ENCODE peak calls at places on chromosomes 3 and 15, in nine cellular contexts. D is effector memory CD4-positive, alpha-beta T cell; H is coronary artery; V is epithelial cell of esophagus; E is A549; F is Peyer's patch; U is thoracic aorta; T is small intestine; S is foreskin fibroblast. L is an unnamed sample.
A peak's percentile ranks its signal among the peaks of the same experiment; 100 is the strongest.

GRCh38 chr3:37491776-37492175 is 317.4 kb upstream of the LRRFIP2 start:
- DNase-seq in S (no peak), E (no peak), F (no peak), D (no peak), T (no peak), H (no peak), U (no peak), V (no peak), L (peak; percentile 18)

GRCh38 chr15:48020166-48020565 is 100.6 kb upstream of the SLC24A5 start:
- DNase-seq in T (no peak), F (no peak), V (no peak), U (no peak), H (no peak), E (no peak), S (no peak), D (no peak), L (no peak)

GRCh38 chr3:146801492-146801891 is 196.3 kb upstream of the PLSCR5 start:
- DNase-seq in D (no peak), S (no peak), V (no peak), F (no peak), E (no peak), T (no peak), H (no peak), U (no peak), L (no peak)

GRCh38 chr15:51312754-51313390 is 25.5 kb downstream of the CYP19A1 start:
- DNase-seq in D (no peak), V (peak; percentile 72), S (peak; percentile 36), F (no peak), U (no peak), H (peak; percentile 62), E (no peak), T (no peak), L (no peak)

GRCh38 chr3:139745831-139746230 is 68.1 kb upstream of the NMNAT3 start:
- DNase-seq in E (no peak), F (no peak), H (no peak), D (no peak), V (peak; percentile 55), T (no peak), U (no peak), S (peak; percentile 11), L (peak; percentile 77)

GRCh38 chr15:91849180-91849579 is 4.3 kb upstream of the SLCO3A1 start:
- DNase-seq in S (no peak), U (no peak), F (no peak), D (no peak), H (no peak), T (no peak), V (no peak), E (no peak), L (no peak)

GRCh38 chr3:148158210-148158609 is 539.5 kb upstream of the AGTR1 start:
- DNase-seq in V (peak; percentile 67), T (no peak), D (no peak), E (no peak), S (peak; percentile 65), H (no peak), U (no peak), F (no peak), L (peak; percentile 80)

GRCh38 chr15:84869510-84869909 is 15.0 kb upstream of the SLC28A1 start:
- DNase-seq in U (no peak), S (no peak), F (no peak), E (no peak), T (no peak), D (no peak), V (no peak), H (no peak), L (no peak)

GRCh38 chr3:57097536-57097935 is 37.1 kb downstream of the SPATA12 start:
- DNase-seq in V (no peak), S (no peak), E (no peak), H (no peak), T (no peak), F (no peak), U (no peak), D (no peak), L (no peak)

GRCh38 chr15:26461847-26462608 is 310.8 kb downstream of the GABRB3 start:
- DNase-seq in S (no peak), U (no peak), D (no peak), V (no peak), F (no peak), H (no peak), E (no peak), T (no peak), L (no peak)

GRCh38 chr3:195226900-195227447 is 44.0 kb downstream of the XXYLT1 start:
- DNase-seq in T (no peak), U (no peak), S (no peak), E (no peak), F (peak; percentile 44), D (no peak), V (no peak), H (peak; percentile 52), L (no peak)

GRCh38 chr3:11759996-11760395 is 86.7 kb downstream of the TAMM41 start:
- DNase-seq in D (no peak), U (no peak), S (no peak), F (no peak), T (no peak), E (no peak), V (peak; percentile 45), H (no peak), L (no peak)

GRCh38 chr3:33044676-33045075 is 52.3 kb downstream of the GLB1 start:
- DNase-seq in F (no peak), U (no peak), T (peak; percentile 53), H (no peak), E (no peak), D (no peak), S (no peak), V (no peak), L (no peak)

GRCh38 chr15:62991698-62992097 is 50.8 kb upstream of the TPM1 start:
- DNase-seq in E (no peak), H (no peak), F (no peak), V (peak; percentile 23), D (no peak), T (no peak), S (no peak), U (no peak), L (no peak)

GRCh38 chr15:92900712-92901052 is 558 bp downstream of the CHD2 start:
- DNase-seq in F (no peak), E (no peak), H (no peak), S (no peak), V (no peak), D (no peak), T (no peak), U (no peak), L (no peak)

GRCh38 chr3:107734317-107734716 is 211.6 kb downstream of the BBX start:
- DNase-seq in D (no peak), H (no peak), U (no peak), S (no peak), T (no peak), F (no peak), V (no peak), E (no peak), L (no peak)

GRCh38 chr3:127748754-127749327 is 73.5 kb downstream of the MGLL start:
- DNase-seq in H (no peak), T (no peak), E (no peak), D (no peak), S (no peak), F (no peak), V (no peak), U (no peak), L (no peak)
- H3K4me3 ChIP-seq in H (peak overlapping the region; percentile 5), T (no peak overlapping the region), E (no peak overlapping the region), D (no peak overlapping the region), S (no peak overlapping the region), F (no peak overlapping the region), V (no peak overlapping the region), U (no peak overlapping the region), L (no peak overlapping the region)

DNA sequence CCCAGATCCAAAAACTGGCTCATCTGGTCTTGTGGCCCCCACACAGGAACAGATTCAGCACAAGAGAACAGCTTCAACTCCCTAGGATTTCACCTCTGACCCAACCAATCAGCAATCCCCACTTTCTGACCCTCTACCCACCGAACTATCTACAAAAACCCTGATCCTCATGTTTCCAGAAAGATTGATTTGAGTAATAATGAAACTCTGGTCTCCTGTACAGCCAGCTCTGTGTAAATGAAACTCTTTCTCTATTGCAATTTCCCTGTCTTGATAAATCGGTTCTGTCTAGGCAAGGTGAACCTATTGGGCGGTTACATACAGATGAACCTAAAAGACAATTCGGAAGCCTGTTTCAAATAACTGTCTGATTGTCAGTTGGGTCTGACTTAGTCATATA is 847.6 kb upstream of the ALCAM start:
- DNase-seq in T (no peak), E (no peak), U (no peak), V (no peak), D (no peak), F (no peak), H (no peak), S (no peak), L (no peak)
- H3K4me3 ChIP-seq in T (no peak overlapping the region), E (no peak overlapping the region), U (peak overlapping the region; percentile 51), V (no peak overlapping the region), D (no peak overlapping the region), F (no peak overlapping the region), H (no peak overlapping the region), S (no peak overlapping the region), L (no peak overlapping the region)

DNA sequence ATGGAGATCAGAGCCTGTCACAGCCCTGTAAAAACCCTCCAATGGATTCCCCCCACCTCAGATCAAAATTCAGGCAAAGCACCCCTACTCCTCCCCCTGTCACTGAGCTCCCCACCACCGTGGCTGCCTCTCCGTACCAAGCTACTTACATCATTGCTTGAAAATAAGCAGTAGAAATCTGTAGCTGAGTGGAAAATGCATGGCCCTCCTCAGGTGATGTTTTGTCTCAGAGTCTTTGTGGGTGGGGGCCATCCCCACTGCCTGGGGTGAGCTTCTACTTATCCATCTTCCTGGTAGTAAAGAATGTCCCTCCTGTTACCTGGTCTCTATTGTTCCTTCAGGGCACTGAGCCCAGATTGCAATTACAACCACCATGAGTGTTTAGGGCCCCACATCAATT is 34.5 kb downstream of the SLCO2A1 start:
- DNase-seq in U (no peak), T (no peak), F (no peak), E (no peak), V (no peak), H (peak; percentile 35), S (no peak), D (no peak), L (no peak)
- H3K4me3 ChIP-seq in U (no peak overlapping the region), T (no peak overlapping the region), F (no peak overlapping the region), E (no peak overlapping the region), V (no peak overlapping the region), H (no peak overlapping the region), S (no peak overlapping the region), D (no peak overlapping the region), L (no peak overlapping the region)

GRCh38 chr15:58137686-58138085 is 495 bp upstream of the AQP9 start:
- DNase-seq in E (no peak), V (no peak), H (no peak), S (no peak), U (no peak), D (no peak), T (no peak), F (no peak), L (no peak)

GRCh38 chr15:58136731-58137130 is 1.4 kb upstream of the AQP9 start:
- DNase-seq in F (no peak), T (no peak), H (no peak), V (peak; percentile 83), D (no peak), S (peak; percentile 45), E (no peak), U (no peak), L (no peak)

GRCh38 chr15:58139631-58140522 is 1.7 kb downstream of the AQP9 start:
- DNase-seq in H (no peak), D (no peak), S (peak; percentile 42), T (no peak), E (no peak), F (no peak), V (peak; percentile 25), U (no peak), L (no peak)

GRCh38 chr15:58135511-58136174 is 2.5 kb upstream of the AQP9 start:
- DNase-seq in S (no peak), E (no peak), U (no peak), V (no peak), T (no peak), H (no peak), F (no peak), D (no peak), L (no peak)

GRCh38 chr15:58138106-58138505 is at the start of gene AQP9:
- DNase-seq in S (no peak), V (peak; percentile 33), E (no peak), D (no peak), F (no peak), H (no peak), U (no peak), T (no peak), L (no peak)
- H3K4me3 ChIP-seq in S (no peak within 1 kb of the TSS), V (no peak within 1 kb of the TSS), E (no peak within 1 kb of the TSS), D (no peak within 1 kb of the TSS), F (no peak within 1 kb of the TSS), H (no peak within 1 kb of the TSS), U (peak within 1 kb of the TSS; percentile 21), T (no peak within 1 kb of the TSS), L (no peak within 1 kb of the TSS)

L was measured in retinal pigment epithelial cell.